ENCODE peak calls at places on chromosomes 6 and 20, in seven cellular contexts. One of them, this sample, is unnamed.

GRCh38 chr6:43820486-43820885 is 50.5 kb downstream of the VEGFA start:
- DNase-seq in testis: no peak
- DNase-seq in A549: no peak
- DNase-seq in suprapubic skin: no peak
- DNase-seq in body of pancreas: no peak
- DNase-seq in tibial nerve: no peak
- DNase-seq in heart left ventricle: no peak
- DNase-seq in this sample: no peak

GRCh38 chr20:62254021-62254724 is 15.9 kb downstream of the OSBPL2 start:
- DNase-seq in testis: no peak
- DNase-seq in A549: no peak
- DNase-seq in suprapubic skin: no peak
- DNase-seq in body of pancreas: no peak
- DNase-seq in tibial nerve: no peak
- DNase-seq in heart left ventricle: no peak
- DNase-seq in this sample: no peak

GRCh38 chr20:14677455-14677854 is 340.0 kb upstream of the FLRT3 start:
- DNase-seq in testis: no peak
- DNase-seq in A549: no peak
- DNase-seq in suprapubic skin: no peak
- DNase-seq in body of pancreas: no peak
- DNase-seq in tibial nerve: no peak
- DNase-seq in heart left ventricle: no peak
- DNase-seq in this sample: no peak

GRCh38 chr6:9197726-9198125 is 762.4 kb upstream of the SLC35B3 start:
- DNase-seq in testis: no peak
- DNase-seq in A549: no peak
- DNase-seq in suprapubic skin: no peak
- DNase-seq in body of pancreas: no peak
- DNase-seq in tibial nerve: no peak
- DNase-seq in heart left ventricle: no peak
- DNase-seq in this sample: no peak

GRCh38 chr6:31899882-31900722 is 1.8 kb downstream of the ZBTB12 start:
- DNase-seq in testis: no peak
- DNase-seq in A549: no peak
- DNase-seq in suprapubic skin: no peak
- DNase-seq in body of pancreas: no peak
- DNase-seq in tibial nerve: no peak
- DNase-seq in heart left ventricle: no peak
- DNase-seq in this sample: no peak

GRCh38 chr20:40953856-40954255 is 74.8 kb upstream of the TOP1 start:
- DNase-seq in testis: no peak
- DNase-seq in A549: no peak
- DNase-seq in suprapubic skin: no peak
- DNase-seq in body of pancreas: no peak
- DNase-seq in tibial nerve: no peak
- DNase-seq in heart left ventricle: no peak
- DNase-seq in this sample: no peak

GRCh38 chr20:31678389-31679356 is 41.0 kb downstream of the COX4I2 start:
- DNase-seq in testis: peak; percentile 78
- DNase-seq in A549: no peak
- DNase-seq in suprapubic skin: no peak
- DNase-seq in body of pancreas: no peak
- DNase-seq in tibial nerve: no peak
- DNase-seq in heart left ventricle: no peak
- DNase-seq in this sample: no peak

GRCh38 chr20:46872315-46873211 is 22.1 kb upstream of the EYA2 start:
- DNase-seq in testis: peak; percentile 41
- DNase-seq in A549: peak; percentile 16
- DNase-seq in suprapubic skin: no peak
- DNase-seq in body of pancreas: peak; percentile 14
- DNase-seq in tibial nerve: no peak
- DNase-seq in heart left ventricle: no peak
- DNase-seq in this sample: no peak

GRCh38 chr6:11851405-11851804 is 72.8 kb upstream of the ADTRP start:
- DNase-seq in testis: no peak
- DNase-seq in A549: peak; percentile 38
- DNase-seq in suprapubic skin: no peak
- DNase-seq in body of pancreas: no peak
- DNase-seq in tibial nerve: no peak
- DNase-seq in heart left ventricle: no peak
- DNase-seq in this sample: no peak

GRCh38 chr6:12962995-12963394 is 246.4 kb downstream of the PHACTR1 start:
- DNase-seq in testis: no peak
- DNase-seq in A549: no peak
- DNase-seq in suprapubic skin: no peak
- DNase-seq in body of pancreas: no peak
- DNase-seq in tibial nerve: no peak
- DNase-seq in heart left ventricle: no peak
- DNase-seq in this sample: no peak

GRCh38 chr6:150622941-150623874 is 23.5 kb downstream of the PLEKHG1 start:
- DNase-seq in testis: no peak
- DNase-seq in A549: no peak
- DNase-seq in suprapubic skin: no peak
- DNase-seq in body of pancreas: no peak
- DNase-seq in tibial nerve: no peak
- DNase-seq in heart left ventricle: no peak
- DNase-seq in this sample: no peak

GRCh38 chr20:45944151-45944964 is 9.9 kb downstream of the PCIF1 start:
- DNase-seq in testis: no peak
- DNase-seq in A549: peak; percentile 55
- DNase-seq in suprapubic skin: no peak
- DNase-seq in body of pancreas: no peak
- DNase-seq in tibial nerve: no peak
- DNase-seq in heart left ventricle: no peak
- DNase-seq in this sample: no peak

GRCh38 chr6:34249469-34250370 is 914 bp upstream of the SMIM29 start:
- DNase-seq in testis: no peak
- DNase-seq in A549: no peak
- DNase-seq in suprapubic skin: peak; percentile 57
- DNase-seq in body of pancreas: no peak
- DNase-seq in tibial nerve: no peak
- DNase-seq in heart left ventricle: no peak
- DNase-seq in this sample: no peak

GRCh38 chr20:32484221-32485125 is 100.7 kb downstream of the NOL4L start:
- DNase-seq in testis: peak; percentile 42
- DNase-seq in A549: peak; percentile 52
- DNase-seq in suprapubic skin: peak; percentile 80
- DNase-seq in body of pancreas: peak; percentile 59
- DNase-seq in tibial nerve: no peak
- DNase-seq in heart left ventricle: no peak
- DNase-seq in this sample: no peak

GRCh38 chr6:159790947-159791598 is 806 bp downstream of the MRPL18 start:
- DNase-seq in testis: peak; percentile 16
- DNase-seq in A549: no peak
- DNase-seq in suprapubic skin: peak; percentile 70
- DNase-seq in body of pancreas: peak; percentile 42
- DNase-seq in tibial nerve: no peak
- DNase-seq in heart left ventricle: no peak
- DNase-seq in this sample: no peak

GRCh38 chr20:37392441-37393195 is 46.7 kb downstream of the SRC start:
- DNase-seq in testis: no peak
- DNase-seq in A549: peak; percentile 84
- DNase-seq in suprapubic skin: no peak
- DNase-seq in body of pancreas: no peak
- DNase-seq in tibial nerve: no peak
- DNase-seq in heart left ventricle: no peak
- DNase-seq in this sample: no peak
- TF ChIP-seq POLR2A in testis: no peak
- TF ChIP-seq POLR2A in A549: no peak
- TF ChIP-seq POLR2A in suprapubic skin: no peak
- TF ChIP-seq POLR2A in body of pancreas: no peak
- TF ChIP-seq POLR2A in tibial nerve: no peak
- TF ChIP-seq POLR2A in heart left ventricle: no peak
- TF ChIP-seq POLR2A in this sample: no peak

GRCh38 chr6:88670369-88670768 is 293.0 kb downstream of the RNGTT start:
- DNase-seq in testis: no peak
- DNase-seq in A549: no peak
- DNase-seq in suprapubic skin: no peak
- DNase-seq in body of pancreas: no peak
- DNase-seq in tibial nerve: no peak
- DNase-seq in heart left ventricle: no peak
- DNase-seq in this sample: no peak

GRCh38 chr6:88669475-88669874 is 293.9 kb downstream of the RNGTT start:
- DNase-seq in testis: no peak
- DNase-seq in A549: no peak
- DNase-seq in suprapubic skin: no peak
- DNase-seq in body of pancreas: no peak
- DNase-seq in tibial nerve: no peak
- DNase-seq in heart left ventricle: no peak
- DNase-seq in this sample: no peak

GRCh38 chr6:88663801-88664200 is 299.6 kb downstream of the RNGTT start:
- DNase-seq in testis: no peak
- DNase-seq in A549: no peak
- DNase-seq in suprapubic skin: no peak
- DNase-seq in body of pancreas: no peak
- DNase-seq in tibial nerve: no peak
- DNase-seq in heart left ventricle: no peak
- DNase-seq in this sample: no peak

GRCh38 chr6:88665131-88665530 is 298.3 kb downstream of the RNGTT start:
- DNase-seq in testis: no peak
- DNase-seq in A549: no peak
- DNase-seq in suprapubic skin: no peak
- DNase-seq in body of pancreas: no peak
- DNase-seq in tibial nerve: no peak
- DNase-seq in heart left ventricle: no peak
- DNase-seq in this sample: no peak

DNA sequence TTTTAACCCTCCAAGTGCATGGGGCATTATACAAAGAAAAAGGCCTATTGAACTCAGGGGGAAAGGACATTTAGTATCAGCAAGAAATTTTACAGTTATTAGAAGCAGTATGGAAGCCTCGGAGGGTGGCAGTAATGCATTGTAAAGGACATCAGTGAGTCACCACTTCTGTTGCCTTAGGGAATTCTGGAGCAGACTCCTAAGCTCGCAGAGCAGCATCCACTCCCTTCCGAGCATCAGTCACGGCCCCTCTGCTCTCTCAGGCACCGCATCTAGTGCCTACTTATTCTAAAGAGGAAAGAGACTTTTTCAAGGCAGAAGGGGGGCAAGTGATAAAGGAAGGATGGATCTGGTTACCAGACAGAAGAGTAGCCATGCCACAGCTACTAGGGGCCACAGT is 296.5 kb downstream of the RNGTT start:
- DNase-seq in testis: no peak
- DNase-seq in A549: no peak
- DNase-seq in suprapubic skin: no peak
- DNase-seq in body of pancreas: no peak
- DNase-seq in tibial nerve: no peak
- DNase-seq in heart left ventricle: no peak
- DNase-seq in this sample: no peak
- H3K9me3 ChIP-seq in testis: no peaks in the 10 kb centered on the region
- H3K9me3 ChIP-seq in A549: no peaks in the 10 kb centered on the region
- H3K9me3 ChIP-seq in suprapubic skin: peaks cover 35% of the 10 kb centered on the region
- H3K9me3 ChIP-seq in body of pancreas: peaks cover 2% of the 10 kb centered on the region
- H3K9me3 ChIP-seq in tibial nerve: no peaks in the 10 kb centered on the region
- H3K9me3 ChIP-seq in heart left ventricle: peaks cover 11% of the 10 kb centered on the region
- H3K9me3 ChIP-seq in this sample: peaks cover 8% of the 10 kb centered on the region

GRCh38 chr6:108847738-108848115 is 495 bp upstream of the ARMC2 start:
- DNase-seq in testis: no peak
- DNase-seq in A549: no peak
- DNase-seq in suprapubic skin: no peak
- DNase-seq in body of pancreas: no peak
- DNase-seq in tibial nerve: no peak
- DNase-seq in heart left ventricle: no peak
- DNase-seq in this sample: no peak

GRCh38 chr6:108846628-108847027 is 1.6 kb upstream of the ARMC2 start:
- DNase-seq in testis: no peak
- DNase-seq in A549: no peak
- DNase-seq in suprapubic skin: no peak
- DNase-seq in body of pancreas: no peak
- DNase-seq in tibial nerve: no peak
- DNase-seq in heart left ventricle: no peak
- DNase-seq in this sample: no peak

GRCh38 chr6:108844632-108845031 is 3.6 kb upstream of the ARMC2 start:
- DNase-seq in testis: no peak
- DNase-seq in A549: no peak
- DNase-seq in suprapubic skin: no peak
- DNase-seq in body of pancreas: no peak
- DNase-seq in tibial nerve: no peak
- DNase-seq in heart left ventricle: no peak
- DNase-seq in this sample: no peak

GRCh38 chr6:108850669-108851467 is 2.6 kb downstream of the ARMC2 start:
- DNase-seq in testis: peak; percentile 66
- DNase-seq in A549: no peak
- DNase-seq in suprapubic skin: no peak
- DNase-seq in body of pancreas: peak; percentile 63
- DNase-seq in tibial nerve: no peak
- DNase-seq in heart left ventricle: peak; percentile 76
- DNase-seq in this sample: peak; percentile 67

DNA sequence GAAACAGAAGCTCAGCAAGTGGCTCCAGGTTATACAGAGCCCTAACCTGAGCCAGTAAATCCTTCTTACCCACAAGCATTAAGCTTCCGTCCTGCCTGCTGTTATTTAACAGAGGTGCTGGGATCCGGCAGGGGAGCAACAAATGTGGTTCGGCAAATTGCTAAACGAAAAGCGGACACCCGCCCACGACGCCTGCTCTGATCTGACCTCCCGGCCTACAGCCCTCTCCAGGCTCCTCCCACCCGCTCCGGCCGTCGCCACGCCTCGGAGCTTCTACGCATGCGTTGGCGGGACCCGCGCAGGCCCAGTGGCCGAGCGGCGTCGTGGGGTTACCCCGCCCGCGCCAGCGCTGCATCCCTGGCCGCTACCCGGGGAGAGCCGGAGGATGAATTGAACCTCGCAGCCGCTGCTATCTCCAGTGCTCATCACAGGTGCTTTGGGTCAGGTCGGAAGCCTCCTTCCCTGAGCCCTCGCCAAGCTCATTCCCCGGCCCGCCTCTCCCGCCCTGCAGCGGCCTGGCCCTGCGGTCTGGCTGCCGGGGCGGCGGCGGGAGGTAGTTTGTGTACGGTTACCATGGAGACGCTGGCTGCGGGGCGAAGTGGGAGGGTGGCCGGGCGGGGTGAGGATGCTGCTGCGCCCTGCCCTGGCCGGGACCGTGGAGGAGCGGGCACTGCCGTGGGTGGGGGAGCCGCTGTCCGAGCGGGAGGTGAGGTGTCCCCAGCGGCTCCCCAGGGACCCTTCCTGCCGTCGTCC is at the start of gene ARMC2:
- DNase-seq in testis: peak; percentile 91
- DNase-seq in A549: peak; percentile 83
- DNase-seq in suprapubic skin: peak; percentile 95
- DNase-seq in body of pancreas: peak; percentile 92
- DNase-seq in tibial nerve: peak; percentile 78
- DNase-seq in heart left ventricle: peak; percentile 94
- DNase-seq in this sample: peak; percentile 89
- TF ChIP-seq POLR2A in testis: peak; percentile 43
- TF ChIP-seq POLR2A in A549: peak; percentile 77
- TF ChIP-seq POLR2A in suprapubic skin: no peak
- TF ChIP-seq POLR2A in body of pancreas: peak; percentile 66
- TF ChIP-seq POLR2A in tibial nerve: peak; percentile 63
- TF ChIP-seq POLR2A in heart left ventricle: peak; percentile 66
- TF ChIP-seq POLR2A in this sample: peak; percentile 39

GRCh38 chr6:137339929-137340559 is 120.9 kb upstream of the IFNGR1 start:
- DNase-seq in testis: no peak
- DNase-seq in A549: no peak
- DNase-seq in suprapubic skin: no peak
- DNase-seq in body of pancreas: no peak
- DNase-seq in tibial nerve: no peak
- DNase-seq in heart left ventricle: no peak
- DNase-seq in this sample: no peak
- H3K9me3 ChIP-seq in testis: no peaks in the 10 kb centered on the region
- H3K9me3 ChIP-seq in A549: no peaks in the 10 kb centered on the region
- H3K9me3 ChIP-seq in suprapubic skin: no peaks in the 10 kb centered on the region
- H3K9me3 ChIP-seq in body of pancreas: no peaks in the 10 kb centered on the region
- H3K9me3 ChIP-seq in tibial nerve: no peaks in the 10 kb centered on the region
- H3K9me3 ChIP-seq in heart left ventricle: no peaks in the 10 kb centered on the region
- H3K9me3 ChIP-seq in this sample: no peaks in the 10 kb centered on the region

GRCh38 chr6:36985963-36986703 is at the start of gene MTCH1:
- DNase-seq in testis: peak; percentile 92
- DNase-seq in A549: peak; percentile 81
- DNase-seq in suprapubic skin: peak; percentile 92
- DNase-seq in body of pancreas: peak; percentile 92
- DNase-seq in tibial nerve: peak; percentile 82
- DNase-seq in heart left ventricle: peak; percentile 93
- DNase-seq in this sample: peak; percentile 84
- TF ChIP-seq POLR2A in testis: peak; percentile 89
- TF ChIP-seq POLR2A in A549: peak; percentile 92
- TF ChIP-seq POLR2A in suprapubic skin: peak; percentile 93
- TF ChIP-seq POLR2A in body of pancreas: peak; percentile 95
- TF ChIP-seq POLR2A in tibial nerve: peak; percentile 96
- TF ChIP-seq POLR2A in heart left ventricle: peak; percentile 96
- TF ChIP-seq POLR2A in this sample: peak; percentile 98

This sample was measured in gastrocnemius medialis.